ENCODE peak calls at places on chromosomes 11 and 22, in five cellular contexts. L is AG10803; B is Calu3; N is WTC11; W is CD4-positive, alpha-beta T cell. E is an unnamed sample.

GRCh38 chr11:61417670-61418069 is 12.1 kb downstream of the CPSF7 start:
- DNase-seq in W (no peak), B (no peak), N (no peak), L (peak; percentile 61), E (no peak)

GRCh38 chr11:46281374-46281831 is 3.9 kb downstream of the CREB3L1 start:
- DNase-seq in W (no peak), B (no peak), L (no peak), N (no peak), E (no peak)

GRCh38 chr11:48034926-48035876 is 54.8 kb downstream of the PTPRJ start:
- DNase-seq in L (peak; percentile 45), B (no peak), W (no peak), N (no peak), E (no peak)

GRCh38 chr22:19800761-19801244 is 40.2 kb downstream of the TBX1 start:
- DNase-seq in L (peak; percentile 51), W (no peak), N (peak; percentile 58), B (peak; percentile 24), E (no peak)

GRCh38 chr11:72091292-72091691 is 10.6 kb downstream of the LRRC51 start:
- DNase-seq in N (peak; percentile 85), B (peak; percentile 70), L (peak; percentile 66), W (peak; percentile 60), E (peak; percentile 79)

GRCh38 chr22:23531283-23531921 is 48.7 kb downstream of the IGLL1 start:
- DNase-seq in L (no peak), B (no peak), N (no peak), W (no peak), E (no peak)

GRCh38 chr11:33172996-33173395 is 11.7 kb upstream of the CSTF3 start:
- DNase-seq in B (no peak), L (peak; percentile 69), N (no peak), W (no peak), E (no peak)

GRCh38 chr22:47316020-47316419 is 553.6 kb downstream of the TBC1D22A start:
- DNase-seq in W (no peak), B (no peak), L (no peak), N (no peak), E (no peak)

GRCh38 chr11:125154380-125155099 is 10.0 kb upstream of the PKNOX2 start:
- DNase-seq in N (no peak), L (no peak), W (no peak), B (no peak), E (no peak)

GRCh38 chr11:59106363-59107336 is at the start of gene FAM111B:
- DNase-seq in B (peak; percentile 87), L (peak; percentile 91), W (peak; percentile 25), N (peak; percentile 82), E (peak; percentile 84)

GRCh38 chr11:59097113-59097708 is 9.8 kb upstream of the FAM111B start:
- DNase-seq in L (peak; percentile 58), W (peak; percentile 57), B (peak; percentile 75), N (peak; percentile 63), E (no peak)

DNA sequence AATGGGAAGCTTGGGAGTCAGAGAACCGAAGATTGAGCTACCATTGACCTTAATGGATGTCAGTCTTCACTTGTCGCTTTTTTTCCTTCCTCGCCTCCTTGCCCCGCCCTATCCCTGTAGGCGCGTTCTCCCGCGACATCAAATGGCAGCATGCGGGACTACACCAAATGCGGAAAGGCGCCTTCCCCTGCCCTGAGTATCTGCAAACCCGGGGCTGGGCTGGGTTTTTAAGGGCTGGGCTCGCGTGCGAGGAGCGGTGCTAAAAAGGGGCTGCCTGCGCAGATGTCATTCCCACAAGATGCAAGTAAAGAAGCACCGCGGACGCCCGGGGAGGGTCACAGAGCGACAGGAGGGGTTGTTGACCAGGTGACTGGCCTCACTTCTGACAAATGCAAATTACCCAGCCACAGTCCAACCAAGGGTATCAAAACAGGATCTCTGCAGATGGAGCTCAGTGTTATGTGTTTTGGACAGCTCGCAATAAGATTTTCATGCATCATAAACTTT is 4.7 kb upstream of the FAM111B start:
- DNase-seq in W (peak; percentile 15), B (peak; percentile 73), N (peak; percentile 86), L (peak; percentile 32), E (peak; percentile 77)
- TF ChIP-seq CTCF in W (peak; percentile 34), B (no peak), N (no peak), L (peak; percentile 44), E (peak; percentile 55)

DNA sequence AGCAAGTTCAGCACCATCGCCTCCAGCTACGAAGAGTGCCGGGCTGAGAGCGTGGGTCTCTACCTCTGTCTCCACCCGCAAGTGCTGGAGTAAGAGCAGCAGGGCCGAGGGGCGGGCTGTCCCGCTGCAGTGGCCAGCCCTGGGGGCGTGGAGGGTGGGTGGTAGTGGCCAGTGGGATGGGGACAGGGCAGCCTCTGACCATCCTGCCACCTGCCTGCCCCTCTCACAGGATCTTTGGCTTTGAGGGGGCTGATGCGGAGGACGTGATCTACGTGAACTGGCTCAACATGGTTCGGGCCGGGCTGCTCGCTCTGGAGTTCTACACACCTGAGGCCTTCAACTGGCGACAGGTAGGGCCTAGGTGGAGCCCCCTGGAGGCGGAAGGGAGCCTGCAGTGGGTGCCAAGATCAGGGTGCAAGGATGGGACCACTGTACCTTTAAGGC is 15.0 kb upstream of the BBS1 start:
- DNase-seq in W (no peak), L (no peak), N (peak; percentile 73), B (peak; percentile 15), E (no peak)
- TF ChIP-seq CTCF in W (no peak), L (peak; percentile 12), N (peak; percentile 50), B (no peak), E (no peak)

GRCh38 chr11:103464420-103464819 is 355.2 kb downstream of the DYNC2H1 start:
- DNase-seq in L (no peak), W (no peak), B (no peak), N (no peak), E (no peak)
- TF ChIP-seq CTCF in L (no peak), W (no peak), B (no peak), N (no peak), E (no peak)

DNA sequence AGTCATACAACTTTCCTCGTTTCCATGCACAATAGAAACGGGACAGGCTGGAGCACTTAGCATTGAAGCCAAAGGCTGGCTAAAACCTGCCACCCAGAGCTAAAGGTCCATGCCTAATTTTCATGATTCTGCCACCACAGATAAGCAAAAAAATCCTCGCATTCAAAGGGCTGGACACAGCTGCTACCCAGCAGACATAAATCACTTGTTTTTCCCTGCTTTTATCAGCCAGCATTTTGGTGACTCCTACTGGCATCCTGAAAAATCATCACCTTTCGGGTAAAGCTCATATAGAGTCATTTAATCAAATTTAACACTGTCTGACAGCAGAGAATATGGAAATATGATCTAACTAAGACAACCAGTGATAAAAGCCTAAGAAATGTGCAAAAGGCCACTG is 37.9 kb downstream of the ALG9 start:
- DNase-seq in B (no peak), W (no peak), L (no peak), N (no peak), E (no peak)
- TF ChIP-seq CTCF in B (no peak), W (no peak), L (peak; percentile 20), N (no peak), E (no peak)

DNA sequence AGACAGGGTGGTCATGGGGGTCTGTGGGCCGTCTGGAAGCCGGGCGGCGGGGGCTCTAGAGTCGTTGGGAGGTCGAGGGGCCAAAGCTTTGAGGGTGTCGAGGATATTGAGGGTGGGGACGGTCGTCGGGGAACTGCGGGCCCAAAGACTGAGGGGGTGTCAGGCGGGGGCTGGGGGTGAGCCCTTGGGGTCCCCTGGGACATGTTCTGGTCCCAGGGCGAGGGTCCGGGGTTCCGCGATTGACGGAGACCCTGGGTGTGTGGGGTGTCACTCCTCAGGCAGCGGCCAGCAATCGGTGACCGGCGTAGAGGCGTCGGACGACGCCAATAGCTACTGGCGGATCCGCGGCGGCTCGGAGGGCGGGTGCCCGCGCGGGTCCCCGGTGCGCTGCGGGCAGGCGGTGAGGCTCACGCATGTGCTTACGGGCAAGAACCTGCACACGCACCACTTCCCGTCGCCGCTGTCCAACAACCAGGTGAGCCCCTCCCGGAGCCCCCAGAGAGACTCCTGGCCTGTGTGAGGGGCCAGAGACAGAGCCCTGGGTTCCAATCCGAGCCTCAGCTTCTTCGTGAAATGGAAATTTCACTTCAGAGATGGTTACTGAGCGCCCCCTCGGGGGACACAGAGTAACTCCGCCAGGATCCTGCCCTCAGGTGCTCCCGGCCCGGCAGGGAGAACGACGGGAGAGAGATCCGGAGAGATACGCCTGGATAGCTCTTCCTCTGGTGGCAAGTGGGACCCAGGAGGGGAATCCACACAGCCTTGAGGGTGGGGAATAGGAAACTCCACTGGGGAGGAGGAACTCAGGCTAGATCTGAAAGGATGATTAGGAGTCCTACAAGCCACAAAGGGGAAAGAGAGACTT is 714 bp downstream of the SDF2L1 start:
- DNase-seq in L (peak; percentile 35), N (peak; percentile 81), B (peak; percentile 81), W (peak; percentile 45), E (peak; percentile 77)
- TF ChIP-seq CTCF in L (peak; percentile 57), N (peak; percentile 17), B (peak; percentile 69), W (peak; percentile 75), E (peak; percentile 70)